ENCODE peak calls at places on chromosome 11, in nine cellular contexts. P, Z, R, M, Q, B, E, N and A are unnamed samples.

GRCh38 chr11:19595840-19596751 is 116.5 kb upstream of the NAV2 start:
- DNase-seq in P (peak), Z (no peak), R (no peak), M (peak), Q (peak), B (no peak), E (no peak), N (no peak), A (peak)

GRCh38 chr11:134632347-134633119 is 220.5 kb upstream of the B3GAT1 start:
- DNase-seq in P (no peak), Z (no peak), R (no peak), M (no peak), Q (peak), B (no peak), E (no peak), N (no peak), A (no peak)

GRCh38 chr11:75547177-75547576 is 14.9 kb upstream of the SERPINH1 start:
- DNase-seq in P (no peak), Z (no peak), R (no peak), M (no peak), Q (no peak), B (no peak), E (no peak), N (no peak), A (no peak)

GRCh38 chr11:134331565-134332188 is at the start of gene GLB1L2:
- DNase-seq in P (no peak), Z (peak), R (peak), M (no peak), Q (peak), B (peak), E (peak), N (peak), A (no peak)

GRCh38 chr11:78796956-78797355 is 222.3 kb upstream of the NARS2 start:
- DNase-seq in P (peak), Z (no peak), R (no peak), M (no peak), Q (no peak), B (no peak), E (no peak), N (no peak), A (peak)

GRCh38 chr11:111205622-111206385 is 39.7 kb upstream of the POU2AF2 start:
- DNase-seq in P (no peak), Z (no peak), R (no peak), M (no peak), Q (no peak), B (no peak), E (no peak), N (no peak), A (no peak)

GRCh38 chr11:1926156-1927031 is 6.9 kb downstream of the TNNT3 start:
- DNase-seq in P (no peak), Z (no peak), R (no peak), M (no peak), Q (peak), B (no peak), E (no peak), N (no peak), A (no peak)

GRCh38 chr11:125201525-125202121 is 37.1 kb downstream of the PKNOX2 start:
- DNase-seq in P (no peak), Z (no peak), R (no peak), M (no peak), Q (no peak), B (no peak), E (no peak), N (no peak), A (no peak)

GRCh38 chr11:113404859-113405430 is 17.4 kb downstream of the ANKK1 start:
- DNase-seq in P (no peak), Z (no peak), R (no peak), M (no peak), Q (no peak), B (no peak), E (no peak), N (no peak), A (no peak)

GRCh38 chr11:16902182-16902581 is 112.0 kb downstream of the PLEKHA7 start:
- DNase-seq in P (no peak), Z (no peak), R (no peak), M (no peak), Q (no peak), B (peak), E (no peak), N (no peak), A (no peak)

GRCh38 chr11:121359587-121359986 is 67.0 kb downstream of the SC5D start:
- DNase-seq in P (no peak), Z (no peak), R (no peak), M (no peak), Q (no peak), B (no peak), E (no peak), N (no peak), A (no peak)

GRCh38 chr11:67648140-67648795 is 2.3 kb downstream of the ACY3 start:
- DNase-seq in P (no peak), Z (peak), R (peak), M (no peak), Q (peak), B (peak), E (peak), N (peak), A (no peak)

GRCh38 chr11:6563121-6563619 is 40.2 kb downstream of the RRP8 start:
- DNase-seq in P (no peak), Z (no peak), R (no peak), M (no peak), Q (no peak), B (no peak), E (no peak), N (no peak), A (no peak)

GRCh38 chr11:75492181-75492820 is 33.4 kb downstream of the GDPD5 start:
- DNase-seq in P (no peak), Z (peak), R (peak), M (no peak), Q (no peak), B (peak), E (peak), N (peak), A (no peak)

GRCh38 chr11:57644748-57645715 is 4.7 kb downstream of the YPEL4 start:
- DNase-seq in P (no peak), Z (peak), R (peak), M (no peak), Q (peak), B (peak), E (peak), N (peak), A (no peak)

GRCh38 chr11:110716361-110716760 is 4.1 kb upstream of the ARHGAP20 start:
- DNase-seq in P (no peak), Z (no peak), R (no peak), M (no peak), Q (no peak), B (no peak), E (no peak), N (no peak), A (no peak)

GRCh38 chr11:67044496-67044895 is 12.2 kb upstream of the RHOD start:
- DNase-seq in P (no peak), Z (no peak), R (peak), M (no peak), Q (no peak), B (no peak), E (no peak), N (no peak), A (no peak)

GRCh38 chr11:132106336-132106982 is 736.0 kb downstream of the NTM start:
- DNase-seq in P (no peak), Z (no peak), R (no peak), M (no peak), Q (no peak), B (no peak), E (no peak), N (no peak), A (no peak)

GRCh38 chr11:80816454-80816847 is 1375.6 kb upstream of the TENM4 start:
- DNase-seq in P (no peak), Z (no peak), R (no peak), M (no peak), Q (no peak), B (no peak), E (no peak), N (no peak), A (no peak)

GRCh38 chr11:118281284-118281683 is 17.2 kb upstream of the MPZL2 start:
- DNase-seq in P (no peak), Z (no peak), R (no peak), M (no peak), Q (peak), B (no peak), E (no peak), N (no peak), A (no peak)

GRCh38 chr11:17972987-17973386 is 39.9 kb downstream of the SERGEF start:
- DNase-seq in P (peak), Z (no peak), R (peak), M (no peak), Q (peak), B (no peak), E (no peak), N (no peak), A (peak)

GRCh38 chr11:65559951-65560537 is 1.9 kb upstream of the LTBP3 start:
- DNase-seq in P (no peak), Z (no peak), R (no peak), M (no peak), Q (no peak), B (no peak), E (no peak), N (no peak), A (no peak)

GRCh38 chr11:85115798-85116197 is 511.3 kb downstream of the DLG2 start:
- DNase-seq in P (no peak), Z (no peak), R (no peak), M (no peak), Q (no peak), B (no peak), E (no peak), N (no peak), A (no peak)

GRCh38 chr11:109968781-109969180 is 124.4 kb upstream of the ZC3H12C start:
- DNase-seq in P (no peak), Z (no peak), R (peak), M (no peak), Q (no peak), B (no peak), E (no peak), N (no peak), A (no peak)

GRCh38 chr11:56855217-56855616 is 106.7 kb upstream of the OR9G4 start:
- DNase-seq in P (no peak), Z (no peak), R (no peak), M (no peak), Q (no peak), B (no peak), E (no peak), N (no peak), A (no peak)

GRCh38 chr11:119418759-119419158 is 4.2 kb downstream of the THY1 start:
- DNase-seq in P (no peak), Z (no peak), R (no peak), M (no peak), Q (no peak), B (no peak), E (no peak), N (no peak), A (no peak)